ENCODE peak calls at places on chromosomes 1 and 21, in seven cellular contexts. Q is effector memory CD8-positive, alpha-beta T cell; X is occipital lobe; P is H54; J is GM20000; S is aorta; L is heart right ventricle. F is an unnamed sample.
A peak's percentile ranks its signal among the peaks of the same experiment; 100 is the strongest.

GRCh38 chr21:44582980-44583799 is 2.8 kb upstream of the KRTAP10-5 start:
- DNase-seq in Q (no peak), X (no peak), L (no peak), J (no peak), S (no peak), P (no peak), F (no peak)

GRCh38 chr1:3409737-3410434 is 44.6 kb upstream of the ARHGEF16 start:
- DNase-seq in X (peak; percentile 36), Q (no peak), P (peak; percentile 59), S (peak; percentile 91), J (no peak), L (peak; percentile 65), F (no peak)

GRCh38 chr1:212315907-212316306 is 30.7 kb downstream of the PPP2R5A start:
- DNase-seq in L (no peak), J (no peak), S (no peak), Q (no peak), X (no peak), P (no peak), F (peak; percentile 9)

GRCh38 chr1:200131551-200132125 is 104.1 kb downstream of the NR5A2 start:
- DNase-seq in P (no peak), S (no peak), X (no peak), Q (no peak), L (no peak), J (no peak), F (no peak)

GRCh38 chr1:12177156-12177998 is 10.6 kb downstream of the TNFRSF1B start:
- DNase-seq in Q (no peak), P (no peak), S (no peak), X (no peak), J (no peak), L (no peak), F (no peak)

GRCh38 chr1:199018471-199019135 is 379.8 kb downstream of the PTPRC start:
- DNase-seq in P (no peak), S (no peak), X (no peak), J (no peak), L (no peak), Q (no peak), F (no peak)

GRCh38 chr1:68442822-68443556 is 6.8 kb downstream of the RPE65 start:
- DNase-seq in S (no peak), X (no peak), J (peak; percentile 23), P (peak; percentile 15), Q (no peak), L (no peak), F (peak; percentile 32)

GRCh38 chr1:171935086-171935485 is 93.8 kb downstream of the DNM3 start:
- DNase-seq in Q (no peak), J (no peak), S (no peak), X (no peak), L (no peak), P (no peak), F (no peak)

GRCh38 chr1:220681220-220681847 is 8.8 kb upstream of the C1orf115 start:
- DNase-seq in J (no peak), P (no peak), L (no peak), Q (no peak), X (no peak), S (no peak), F (no peak)

GRCh38 chr1:116115476-116115875 is 4.3 kb downstream of the MAB21L3 start:
- DNase-seq in P (no peak), J (no peak), L (no peak), Q (no peak), S (no peak), X (no peak), F (no peak)

GRCh38 chr1:43349594-43350306 is 9.0 kb upstream of the CDC20 start:
- DNase-seq in X (no peak), J (no peak), S (no peak), L (peak; percentile 41), P (no peak), Q (no peak), F (peak; percentile 36)

GRCh38 chr1:245327842-245328241 is 173.1 kb downstream of the KIF26B start:
- DNase-seq in X (no peak), Q (no peak), L (no peak), J (no peak), P (no peak), S (no peak), F (no peak)

F was measured in OCI-LY7.